ENCODE peak calls at places on chromosome 22, in seven cellular contexts. G is neural progenitor cell, B is body of pancreas, V is Karpas-422, F is heart right ventricle, E is thoracic aorta, H is H1. K is an unnamed sample.
A peak's percentile ranks its signal among the peaks of the same experiment; 100 is the strongest.

GRCh38 chr22:28051787-28052356 is 132.8 kb upstream of the PITPNB start:
- DNase-seq in G (peak; percentile 86), B (peak; percentile 78), V (peak; percentile 60), F (peak; percentile 81), E (no peak), H (peak; percentile 44), K (peak; percentile 18)

GRCh38 chr22:35219012-35219411 is 38.3 kb upstream of the HMGXB4 start:
- DNase-seq in G (no peak), B (no peak), V (no peak), F (no peak), E (no peak), H (no peak), K (no peak)

GRCh38 chr22:44428941-44429615 is 69.0 kb downstream of the RTL6 start:
- DNase-seq in G (no peak), B (no peak), V (no peak), F (no peak), E (no peak), H (no peak), K (no peak)

GRCh38 chr22:45248832-45249561 is 8.3 kb upstream of the KIAA0930 start:
- DNase-seq in G (no peak), B (no peak), V (no peak), F (no peak), E (no peak), H (no peak), K (no peak)

GRCh38 chr22:26367402-26368245 is 61.4 kb upstream of the ASPHD2 start:
- DNase-seq in G (peak; percentile 86), B (peak; percentile 48), V (peak; percentile 94), F (no peak), E (no peak), H (no peak), K (no peak)

GRCh38 chr22:34696557-34696956 is 369.4 kb upstream of the ISX start:
- DNase-seq in G (peak; percentile 70), B (no peak), V (peak; percentile 69), F (no peak), E (no peak), H (no peak), K (no peak)

GRCh38 chr22:27474711-27475547 is 326.6 kb downstream of the MN1 start:
- DNase-seq in G (no peak), B (no peak), V (no peak), F (no peak), E (no peak), H (peak; percentile 85), K (no peak)

GRCh38 chr22:43827336-43827735 is 15.2 kb upstream of the EFCAB6 start:
- DNase-seq in G (no peak), B (no peak), V (no peak), F (no peak), E (no peak), H (no peak), K (no peak)

GRCh38 chr22:31723699-31724098 is 26.2 kb downstream of the PRR14L start:
- DNase-seq in G (no peak), B (no peak), V (no peak), F (no peak), E (no peak), H (no peak), K (no peak)

GRCh38 chr22:30868663-30869385 is 99.8 kb downstream of the MORC2 start:
- DNase-seq in G (no peak), B (no peak), V (no peak), F (peak; percentile 10), E (no peak), H (no peak), K (no peak)

GRCh38 chr22:30806391-30806861 is 111.8 kb downstream of the OSBP2 start:
- DNase-seq in G (peak; percentile 60), B (no peak), V (no peak), F (no peak), E (no peak), H (no peak), K (no peak)

GRCh38 chr22:41289681-41290080 is 3.7 kb upstream of the RANGAP1 start:
- DNase-seq in G (no peak), B (no peak), V (no peak), F (no peak), E (no peak), H (no peak), K (no peak)

GRCh38 chr22:28907311-28908008 is 24.1 kb downstream of the ZNRF3 start:
- DNase-seq in G (no peak), B (no peak), V (no peak), F (no peak), E (no peak), H (no peak), K (no peak)

GRCh38 chr22:26852176-26852575 is 194.8 kb downstream of the MIAT start:
- DNase-seq in G (peak; percentile 72), B (no peak), V (peak; percentile 57), F (no peak), E (no peak), H (no peak), K (no peak)

GRCh38 chr22:47837703-47838102 is 1075.3 kb downstream of the TBC1D22A start:
- DNase-seq in G (peak; percentile 49), B (peak; percentile 21), V (peak; percentile 88), F (no peak), E (no peak), H (peak; percentile 17), K (no peak)

GRCh38 chr22:23401910-23402274 is 178.2 kb downstream of the IGLL1 start:
- DNase-seq in G (no peak), B (no peak), V (no peak), F (no peak), E (no peak), H (no peak), K (no peak)

GRCh38 chr22:17157714-17158113 is 1.4 kb downstream of the HDHD5 start:
- DNase-seq in G (no peak), B (no peak), V (no peak), F (no peak), E (no peak), H (no peak), K (no peak)

GRCh38 chr22:17152971-17153370 is 6.1 kb downstream of the HDHD5 start:
- DNase-seq in G (no peak), B (no peak), V (no peak), F (no peak), E (no peak), H (no peak), K (no peak)

GRCh38 chr22:17155941-17156340 is 3.1 kb downstream of the HDHD5 start:
- DNase-seq in G (no peak), B (no peak), V (no peak), F (no peak), E (no peak), H (no peak), K (no peak)

GRCh38 chr22:17152340-17152739 is 6.7 kb downstream of the HDHD5 start:
- DNase-seq in G (no peak), B (no peak), V (no peak), F (no peak), E (no peak), H (no peak), K (no peak)

DNA sequence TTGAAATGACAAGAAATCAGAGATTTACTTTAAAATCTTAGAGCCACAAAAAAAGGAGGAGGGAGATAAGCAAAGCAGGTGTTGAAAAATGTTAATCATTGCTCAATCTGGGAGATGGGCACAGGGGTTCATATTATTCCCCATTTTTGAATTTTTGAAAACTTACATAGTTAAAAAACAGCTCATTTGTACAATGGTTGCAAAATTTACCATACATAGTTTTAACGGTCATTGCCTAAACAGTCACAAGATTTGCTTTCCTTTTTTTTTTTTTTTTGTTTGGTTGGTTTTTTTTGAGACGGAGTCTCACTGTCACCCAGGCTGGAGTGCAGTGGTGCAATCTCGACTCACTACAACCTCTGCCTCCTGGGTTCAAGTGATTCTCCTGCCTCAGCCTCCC is 4.1 kb downstream of the HDHD5 start:
- DNase-seq in G (no peak), B (no peak), V (no peak), F (no peak), E (no peak), H (no peak), K (no peak)
- H3K4me1 ChIP-seq in G (peaks cover 13% of the 10 kb centered on the region), B (peaks cover 64% of the 10 kb centered on the region), V (peaks cover 33% of the 10 kb centered on the region), F (peaks cover 27% of the 10 kb centered on the region), E (peaks cover 17% of the 10 kb centered on the region), H (peaks cover 4% of the 10 kb centered on the region), K (peaks cover 9% of the 10 kb centered on the region)

GRCh38 chr22:46596032-46596441 is 24.1 kb upstream of the GRAMD4 start:
- DNase-seq in G (peak; percentile 1), B (no peak), V (no peak), F (peak; percentile 61), E (no peak), H (no peak), K (no peak)
- H3K4me1 ChIP-seq in G (no peaks in the 10 kb centered on the region), B (peaks cover 33% of the 10 kb centered on the region), V (peaks cover 22% of the 10 kb centered on the region), F (peaks cover 44% of the 10 kb centered on the region), E (peaks cover 36% of the 10 kb centered on the region), H (no peaks in the 10 kb centered on the region), K (peaks cover 7% of the 10 kb centered on the region)

GRCh38 chr22:37749831-37750595 is 53.2 kb downstream of the TRIOBP start:
- DNase-seq in G (no peak), B (no peak), V (no peak), F (no peak), E (no peak), H (no peak), K (no peak)

GRCh38 chr22:37748659-37749058 is 51.8 kb downstream of the TRIOBP start:
- DNase-seq in G (no peak), B (no peak), V (no peak), F (no peak), E (no peak), H (no peak), K (no peak)

GRCh38 chr22:37750596-37751162 is 53.8 kb downstream of the TRIOBP start:
- DNase-seq in G (no peak), B (no peak), V (no peak), F (no peak), E (no peak), H (no peak), K (no peak)

GRCh38 chr22:37747715-37748100 is 50.9 kb downstream of the TRIOBP start:
- DNase-seq in G (no peak), B (no peak), V (no peak), F (no peak), E (no peak), H (no peak), K (no peak)

DNA sequence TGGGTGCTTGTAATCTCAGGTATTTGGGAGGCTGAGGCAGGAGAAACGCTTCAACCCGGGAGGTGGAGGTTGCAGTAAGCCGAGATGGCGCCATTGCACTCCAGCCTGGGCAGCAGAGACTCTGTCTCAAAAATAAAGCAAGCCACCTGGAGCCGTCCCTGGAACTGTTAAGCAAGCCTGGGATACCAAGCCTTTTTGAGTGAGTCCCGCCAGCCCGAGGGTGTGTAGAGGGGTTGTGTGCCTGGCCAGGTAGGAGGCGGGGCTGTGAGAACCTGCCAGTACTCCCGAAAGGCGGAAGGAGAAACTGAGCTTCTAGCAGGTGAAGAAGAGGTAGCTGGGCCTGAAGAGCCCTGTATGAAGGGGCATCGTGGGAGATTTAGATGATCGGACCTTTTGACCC is 52.4 kb downstream of the TRIOBP start:
- DNase-seq in G (no peak), B (no peak), V (no peak), F (no peak), E (no peak), H (no peak), K (no peak)
- H3K4me1 ChIP-seq in G (peaks cover 31% of the 10 kb centered on the region), B (peaks cover 80% of the 10 kb centered on the region), V (peaks cover 25% of the 10 kb centered on the region), F (peaks cover 79% of the 10 kb centered on the region), E (peaks cover 79% of the 10 kb centered on the region), H (no peaks in the 10 kb centered on the region), K (peaks cover 68% of the 10 kb centered on the region)

DNA sequence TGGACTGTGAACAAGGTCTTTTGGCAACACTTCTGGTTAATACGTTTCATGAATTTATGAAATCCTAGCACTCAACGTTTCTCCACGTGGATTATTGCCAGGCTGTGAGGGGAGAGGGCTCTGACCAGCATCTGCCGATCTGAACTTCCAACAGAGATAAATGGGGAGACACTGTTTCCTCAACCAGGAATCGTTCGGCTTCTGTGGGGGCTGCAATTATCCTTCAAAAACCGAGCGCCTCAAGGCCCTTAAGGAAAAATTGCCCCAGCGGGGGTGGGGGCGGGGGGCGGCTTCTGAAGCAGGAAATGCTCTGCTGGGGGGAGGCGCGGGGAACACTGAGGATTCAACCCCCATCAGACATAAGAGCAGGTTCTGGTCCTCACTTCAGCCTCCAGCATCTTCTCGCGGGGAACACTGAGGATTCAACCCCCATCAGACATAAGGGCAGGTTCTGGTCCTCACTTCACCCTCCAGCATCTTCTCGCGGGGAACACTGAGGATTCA is 155.6 kb downstream of the BRD1 start:
- DNase-seq in G (no peak), B (no peak), V (no peak), F (no peak), E (no peak), H (no peak), K (no peak)
- H3K4me1 ChIP-seq in G (peaks cover 20% of the 10 kb centered on the region), B (no peaks in the 10 kb centered on the region), V (peaks cover 4% of the 10 kb centered on the region), F (peaks cover 5% of the 10 kb centered on the region), E (peaks cover 9% of the 10 kb centered on the region), H (peaks cover 2% of the 10 kb centered on the region), K (no peaks in the 10 kb centered on the region)

K was measured in Panc1.